ENCODE peak calls at places on chromosomes 13 and 19, in eight cellular contexts. One of them, this sample, is unnamed.

GRCh38 chr13:96527497-96527896 is 437.6 kb downstream of the HS6ST3 start:
- DNase-seq in sigmoid colon: no peak
- DNase-seq in uterus: no peak
- DNase-seq in A549: no peak
- DNase-seq in Peyer's patch: no peak
- DNase-seq in body of pancreas: no peak
- DNase-seq in lower leg skin: no peak
- DNase-seq in stomach: no peak
- DNase-seq in this sample: no peak

GRCh38 chr19:18612051-18612771 is 459 bp upstream of the TMEM59L start:
- DNase-seq in uterus: no peak
- DNase-seq in sigmoid colon: no peak
- DNase-seq in Peyer's patch: no peak
- DNase-seq in A549: no peak
- DNase-seq in lower leg skin: no peak
- DNase-seq in body of pancreas: no peak
- DNase-seq in stomach: no peak
- DNase-seq in this sample: no peak

GRCh38 chr13:99496322-99497142 is 4.7 kb upstream of the TM9SF2 start:
- DNase-seq in A549: no peak
- DNase-seq in Peyer's patch: peak
- DNase-seq in body of pancreas: peak
- DNase-seq in stomach: peak
- DNase-seq in lower leg skin: peak
- DNase-seq in uterus: peak
- DNase-seq in sigmoid colon: peak
- DNase-seq in this sample: peak

GRCh38 chr13:21800847-21801616 is 130.2 kb downstream of the FGF9 start:
- DNase-seq in uterus: no peak
- DNase-seq in Peyer's patch: no peak
- DNase-seq in stomach: no peak
- DNase-seq in sigmoid colon: no peak
- DNase-seq in body of pancreas: no peak
- DNase-seq in lower leg skin: no peak
- DNase-seq in A549: no peak
- DNase-seq in this sample: no peak

GRCh38 chr19:43101950-43102349 is 19.4 kb upstream of the PSG2 start:
- DNase-seq in uterus: no peak
- DNase-seq in A549: no peak
- DNase-seq in stomach: no peak
- DNase-seq in body of pancreas: no peak
- DNase-seq in Peyer's patch: no peak
- DNase-seq in sigmoid colon: no peak
- DNase-seq in lower leg skin: no peak
- DNase-seq in this sample: no peak

GRCh38 chr19:48741222-48741999 is 1.0 kb upstream of the RASIP1 start:
- DNase-seq in lower leg skin: peak
- DNase-seq in uterus: peak
- DNase-seq in stomach: peak
- DNase-seq in sigmoid colon: no peak
- DNase-seq in Peyer's patch: no peak
- DNase-seq in body of pancreas: peak
- DNase-seq in A549: peak
- DNase-seq in this sample: no peak

GRCh38 chr19:18417250-18418033 is 1.8 kb upstream of the SSBP4 start:
- DNase-seq in body of pancreas: peak
- DNase-seq in Peyer's patch: no peak
- DNase-seq in stomach: no peak
- DNase-seq in lower leg skin: peak
- DNase-seq in uterus: peak
- DNase-seq in sigmoid colon: peak
- DNase-seq in A549: no peak
- DNase-seq in this sample: peak

GRCh38 chr19:18086590-18087138 is at the start of gene IL12RB1:
- DNase-seq in uterus: no peak
- DNase-seq in sigmoid colon: no peak
- DNase-seq in lower leg skin: no peak
- DNase-seq in body of pancreas: no peak
- DNase-seq in stomach: peak
- DNase-seq in Peyer's patch: peak
- DNase-seq in A549: no peak
- DNase-seq in this sample: no peak

GRCh38 chr13:48580886-48581285 is 48.0 kb upstream of the RCBTB2 start:
- DNase-seq in sigmoid colon: no peak
- DNase-seq in body of pancreas: no peak
- DNase-seq in lower leg skin: no peak
- DNase-seq in Peyer's patch: no peak
- DNase-seq in uterus: no peak
- DNase-seq in stomach: no peak
- DNase-seq in A549: no peak
- DNase-seq in this sample: no peak

GRCh38 chr19:5308471-5309437 is 31.9 kb downstream of the PTPRS start:
- DNase-seq in Peyer's patch: no peak
- DNase-seq in lower leg skin: peak
- DNase-seq in A549: no peak
- DNase-seq in stomach: peak
- DNase-seq in body of pancreas: peak
- DNase-seq in sigmoid colon: peak
- DNase-seq in uterus: peak
- DNase-seq in this sample: no peak

GRCh38 chr13:102141625-102142472 is 260.0 kb downstream of the FGF14 start:
- DNase-seq in uterus: no peak
- DNase-seq in lower leg skin: no peak
- DNase-seq in sigmoid colon: no peak
- DNase-seq in A549: peak
- DNase-seq in body of pancreas: no peak
- DNase-seq in Peyer's patch: no peak
- DNase-seq in stomach: no peak
- DNase-seq in this sample: no peak

GRCh38 chr13:112747256-112747655 is 57.4 kb downstream of the ATP11A start:
- DNase-seq in Peyer's patch: no peak
- DNase-seq in lower leg skin: no peak
- DNase-seq in sigmoid colon: peak
- DNase-seq in stomach: no peak
- DNase-seq in A549: no peak
- DNase-seq in body of pancreas: peak
- DNase-seq in uterus: no peak
- DNase-seq in this sample: no peak

GRCh38 chr19:2048959-2049740 is 1.9 kb downstream of the MKNK2 start:
- DNase-seq in sigmoid colon: peak
- DNase-seq in stomach: no peak
- DNase-seq in A549: no peak
- DNase-seq in uterus: no peak
- DNase-seq in Peyer's patch: no peak
- DNase-seq in body of pancreas: peak
- DNase-seq in lower leg skin: no peak
- DNase-seq in this sample: no peak

GRCh38 chr19:2046046-2046907 is 4.8 kb downstream of the MKNK2 start:
- DNase-seq in sigmoid colon: peak
- DNase-seq in Peyer's patch: no peak
- DNase-seq in A549: no peak
- DNase-seq in uterus: no peak
- DNase-seq in stomach: no peak
- DNase-seq in body of pancreas: peak
- DNase-seq in lower leg skin: peak
- DNase-seq in this sample: no peak

GRCh38 chr19:2048104-2048958 is 2.7 kb downstream of the MKNK2 start:
- DNase-seq in sigmoid colon: peak
- DNase-seq in A549: no peak
- DNase-seq in body of pancreas: peak
- DNase-seq in uterus: no peak
- DNase-seq in Peyer's patch: no peak
- DNase-seq in stomach: no peak
- DNase-seq in lower leg skin: no peak
- DNase-seq in this sample: no peak

GRCh38 chr19:2047076-2047448 is 4.0 kb downstream of the MKNK2 start:
- DNase-seq in Peyer's patch: no peak
- DNase-seq in uterus: no peak
- DNase-seq in stomach: no peak
- DNase-seq in A549: no peak
- DNase-seq in body of pancreas: peak
- DNase-seq in lower leg skin: no peak
- DNase-seq in sigmoid colon: no peak
- DNase-seq in this sample: no peak

DNA sequence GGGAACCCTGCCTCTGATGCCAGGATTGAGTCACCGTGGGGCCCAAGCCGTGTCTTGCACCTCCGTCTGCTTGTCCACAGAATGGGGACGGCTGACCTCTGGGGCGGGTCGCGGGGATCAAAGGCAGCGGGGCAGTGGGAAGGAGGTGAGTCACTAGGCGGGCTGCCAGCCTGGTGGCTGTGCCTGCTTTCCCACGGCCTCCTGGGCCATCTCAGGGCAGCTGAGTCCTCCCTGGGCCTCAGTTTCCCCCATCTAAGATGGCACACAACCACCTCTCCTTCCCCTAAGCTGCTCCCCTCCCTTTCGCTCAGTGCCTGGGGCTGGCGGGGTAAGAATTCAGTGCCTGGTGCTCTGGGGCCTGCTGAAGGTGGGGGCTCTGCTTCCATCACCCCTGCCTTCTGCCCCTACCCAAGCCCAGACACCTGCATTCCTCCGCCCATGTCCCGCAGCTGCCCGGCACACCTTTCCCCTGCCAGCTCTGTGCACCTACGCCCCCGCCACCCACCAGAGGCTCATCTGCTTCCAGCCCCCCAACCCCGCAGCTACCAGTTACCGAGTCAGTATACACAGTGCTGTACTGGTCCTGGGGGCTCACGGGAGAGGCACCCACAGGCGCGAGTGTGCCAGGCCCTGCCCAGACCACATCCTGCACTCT is 3.5 kb downstream of the MKNK2 start:
- DNase-seq in uterus: peak
- DNase-seq in stomach: peak
- DNase-seq in sigmoid colon: peak
- DNase-seq in body of pancreas: peak
- DNase-seq in lower leg skin: no peak
- DNase-seq in Peyer's patch: no peak
- DNase-seq in A549: peak
- DNase-seq in this sample: peak
- TF ChIP-seq POLR2A in uterus: no peak
- TF ChIP-seq POLR2A in stomach: no peak
- TF ChIP-seq POLR2A in sigmoid colon: no peak
- TF ChIP-seq POLR2A in body of pancreas: no peak
- TF ChIP-seq POLR2A in lower leg skin: no peak
- TF ChIP-seq POLR2A in Peyer's patch: no peak
- TF ChIP-seq POLR2A in A549: no peak
- TF ChIP-seq POLR2A in this sample: no peak

DNA sequence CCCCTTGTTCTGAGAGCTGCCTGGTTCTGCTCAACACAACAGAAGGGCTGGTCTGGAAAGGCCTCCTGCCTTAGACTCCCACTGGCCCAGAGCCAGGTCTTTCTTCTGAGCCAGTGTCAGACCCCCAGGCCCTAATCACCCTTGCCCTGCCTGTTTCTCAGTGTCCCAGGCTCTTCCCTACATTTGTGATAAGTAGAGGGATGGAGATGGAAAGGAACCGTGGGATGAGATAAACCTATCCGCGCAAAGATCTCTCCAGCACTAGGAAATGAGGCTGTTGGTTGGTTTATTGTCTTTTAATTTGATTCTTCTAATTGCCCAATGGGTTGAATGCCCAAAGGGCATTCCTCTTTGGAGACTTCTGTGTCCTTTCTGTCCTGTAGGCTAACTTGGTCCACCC is 470.0 kb downstream of the TSHZ3 start:
- DNase-seq in body of pancreas: no peak
- DNase-seq in sigmoid colon: no peak
- DNase-seq in stomach: no peak
- DNase-seq in A549: no peak
- DNase-seq in uterus: no peak
- DNase-seq in lower leg skin: peak
- DNase-seq in Peyer's patch: no peak
- DNase-seq in this sample: no peak
- TF ChIP-seq POLR2A in body of pancreas: no peak
- TF ChIP-seq POLR2A in sigmoid colon: no peak
- TF ChIP-seq POLR2A in stomach: no peak
- TF ChIP-seq POLR2A in A549: no peak
- TF ChIP-seq POLR2A in uterus: no peak
- TF ChIP-seq POLR2A in lower leg skin: no peak
- TF ChIP-seq POLR2A in Peyer's patch: no peak
- TF ChIP-seq POLR2A in this sample: no peak

DNA sequence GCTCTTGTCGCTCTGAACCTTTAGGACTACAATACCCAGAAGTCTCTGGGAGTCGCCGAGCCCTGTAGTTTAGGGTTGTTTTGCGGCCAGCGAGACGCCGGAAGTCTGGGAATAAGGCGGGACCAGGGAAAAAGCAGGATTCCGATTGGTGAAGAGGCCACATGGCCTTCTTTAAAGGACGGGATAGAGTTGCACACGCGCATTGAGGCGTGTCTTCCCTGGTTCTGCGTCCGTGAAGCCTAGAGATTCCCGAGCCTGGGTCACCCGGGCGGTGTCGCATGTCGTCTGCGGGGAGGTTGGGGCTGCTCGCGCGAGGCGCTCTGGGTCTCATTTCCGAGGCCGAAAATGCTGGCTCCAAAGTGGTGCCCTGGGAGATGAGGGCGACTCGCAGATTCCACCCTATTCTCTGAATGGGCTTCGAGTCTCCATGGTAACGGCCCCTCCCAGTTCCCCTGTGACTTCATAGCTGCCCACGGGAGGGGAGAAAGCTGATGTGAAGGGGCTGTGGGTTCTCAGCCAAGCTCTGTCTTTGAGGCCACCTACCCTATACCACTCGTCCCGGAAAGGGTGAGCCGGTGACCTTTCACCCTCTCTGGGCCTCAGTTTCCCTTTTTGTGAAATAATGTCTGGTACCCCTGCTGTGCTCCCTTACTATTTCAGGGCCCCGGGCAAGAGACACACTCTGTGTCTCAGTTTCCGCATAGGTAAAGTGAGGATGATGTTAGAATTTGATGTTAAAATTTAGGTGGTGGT is 613 bp upstream of the ZSCAN5A start:
- DNase-seq in uterus: peak
- DNase-seq in body of pancreas: peak
- DNase-seq in stomach: peak
- DNase-seq in A549: peak
- DNase-seq in Peyer's patch: peak
- DNase-seq in lower leg skin: peak
- DNase-seq in sigmoid colon: peak
- DNase-seq in this sample: peak
- TF ChIP-seq POLR2A in uterus: no peak
- TF ChIP-seq POLR2A in body of pancreas: no peak
- TF ChIP-seq POLR2A in stomach: no peak
- TF ChIP-seq POLR2A in A549: peak
- TF ChIP-seq POLR2A in Peyer's patch: peak
- TF ChIP-seq POLR2A in lower leg skin: no peak
- TF ChIP-seq POLR2A in sigmoid colon: peak
- TF ChIP-seq POLR2A in this sample: peak

GRCh38 chr19:12788682-12789097 is 2.6 kb upstream of the JUNB start:
- DNase-seq in Peyer's patch: peak
- DNase-seq in sigmoid colon: peak
- DNase-seq in lower leg skin: peak
- DNase-seq in A549: no peak
- DNase-seq in uterus: peak
- DNase-seq in body of pancreas: peak
- DNase-seq in stomach: peak
- DNase-seq in this sample: no peak
- TF ChIP-seq POLR2A in Peyer's patch: peak
- TF ChIP-seq POLR2A in sigmoid colon: peak
- TF ChIP-seq POLR2A in lower leg skin: no peak
- TF ChIP-seq POLR2A in A549: no peak
- TF ChIP-seq POLR2A in uterus: no peak
- TF ChIP-seq POLR2A in body of pancreas: no peak
- TF ChIP-seq POLR2A in stomach: no peak
- TF ChIP-seq POLR2A in this sample: peak

GRCh38 chr19:16143399-16144215 is at the start of gene HSH2D:
- DNase-seq in A549: no peak
- DNase-seq in lower leg skin: peak
- DNase-seq in stomach: peak
- DNase-seq in uterus: no peak
- DNase-seq in body of pancreas: peak
- DNase-seq in sigmoid colon: no peak
- DNase-seq in Peyer's patch: peak
- DNase-seq in this sample: no peak
- TF ChIP-seq POLR2A in A549: no peak
- TF ChIP-seq POLR2A in lower leg skin: no peak
- TF ChIP-seq POLR2A in stomach: no peak
- TF ChIP-seq POLR2A in uterus: no peak
- TF ChIP-seq POLR2A in body of pancreas: peak
- TF ChIP-seq POLR2A in sigmoid colon: peak
- TF ChIP-seq POLR2A in Peyer's patch: peak
- TF ChIP-seq POLR2A in this sample: no peak

This sample was measured in H54.